ENCODE peak calls at places on chromosomes 4 and X, in seven cellular contexts. A is MCF 10A; D is NCI-H1105; V is D341Med; F is fibroblast of villous mesenchyme; H is naive thymus-derived CD8-positive, alpha-beta T cell; U is ELR. X is an unnamed sample.

GRCh38 chr4:17310269-17310652 is 201.6 kb downstream of the QDPR start:
- DNase-seq in A (no peak), D (no peak), V (no peak), F (peak; percentile 11), H (no peak), U (peak; percentile 39), X (no peak)

GRCh38 chr4:160831165-160831922 is 1332.5 kb downstream of the FSTL5 start:
- DNase-seq in A (no peak), D (no peak), V (no peak), F (no peak), H (no peak), U (no peak), X (no peak)

GRCh38 chr4:48403779-48404178 is 62.5 kb downstream of the SLAIN2 start:
- DNase-seq in A (peak; percentile 3), D (no peak), V (no peak), F (peak; percentile 11), H (no peak), U (no peak), X (peak; percentile 61)

GRCh38 chr4:77899607-77900006 is 37.0 kb downstream of the MRPL1 start:
- DNase-seq in A (no peak), D (no peak), V (no peak), F (no peak), H (no peak), U (no peak), X (no peak)

GRCh38 chr4:176193898-176194297 is 1.5 kb downstream of the SPATA4 start:
- DNase-seq in A (peak; percentile 75), D (no peak), V (no peak), F (peak; percentile 32), H (no peak), U (peak; percentile 95), X (peak; percentile 77)

GRCh38 chr4:91087743-91088142 is 960.5 kb downstream of the CCSER1 start:
- DNase-seq in A (no peak), D (no peak), V (no peak), F (no peak), H (no peak), U (no peak), X (peak; percentile 35)

GRCh38 chrX:40154853-40155616 is 57.3 kb upstream of the BCOR start:
- DNase-seq in A (peak; percentile 40), D (no peak), V (peak; percentile 83), F (peak; percentile 81), H (no peak), U (peak; percentile 56), X (peak; percentile 80)

GRCh38 chrX:68831405-68832100 is 2.7 kb downstream of the EFNB1 start:
- DNase-seq in A (peak; percentile 13), D (no peak), V (no peak), F (no peak), H (no peak), U (peak; percentile 7), X (peak; percentile 2)

GRCh38 chrX:105695451-105695850 is 126.9 kb upstream of the NRK start:
- DNase-seq in A (peak; percentile 65), D (no peak), V (no peak), F (peak; percentile 13), H (no peak), U (peak; percentile 26), X (peak; percentile 62)

GRCh38 chr4:180542445-180543100 is 1700.6 kb upstream of the TENM3 start:
- DNase-seq in A (peak; percentile 95), D (no peak), V (no peak), F (no peak), H (no peak), U (peak; percentile 74), X (peak; percentile 0)

GRCh38 chr4:7650606-7651400 is 216.1 kb upstream of the PSAPL1 start:
- DNase-seq in A (peak; percentile 65), D (no peak), V (peak; percentile 70), F (peak; percentile 37), H (no peak), U (peak; percentile 73), X (no peak)

GRCh38 chr4:108155373-108155772 is 13.4 kb downstream of the LEF1 start:
- DNase-seq in A (peak; percentile 62), D (no peak), V (no peak), F (no peak), H (no peak), U (peak; percentile 35), X (no peak)

GRCh38 chr4:26206339-26206738 is 114.5 kb upstream of the RBPJ start:
- DNase-seq in A (peak; percentile 74), D (no peak), V (no peak), F (peak; percentile 53), H (no peak), U (no peak), X (no peak)

GRCh38 chr4:33381806-33382205 is 2661.6 kb downstream of the PCDH7 start:
- DNase-seq in A (peak; percentile 73), D (peak; percentile 60), V (no peak), F (no peak), H (no peak), U (peak; percentile 3), X (no peak)

GRCh38 chrX:136204571-136204970 is 46.6 kb downstream of the MAP7D3 start:
- DNase-seq in A (peak; percentile 34), D (no peak), V (no peak), F (peak; percentile 74), H (no peak), U (peak; percentile 65), X (no peak)

GRCh38 chrX:108736509-108737479 is at the start of gene IRS4:
- DNase-seq in A (no peak), D (peak; percentile 57), V (peak; percentile 37), F (no peak), H (no peak), U (peak; percentile 2), X (peak; percentile 9)

GRCh38 chrX:45818913-45819312 is 618.2 kb upstream of the DIPK2B start:
- DNase-seq in A (no peak), D (no peak), V (no peak), F (no peak), H (no peak), U (no peak), X (no peak)

GRCh38 chr4:55485821-55486220 is 60.9 kb downstream of the CLOCK start:
- DNase-seq in A (no peak), D (no peak), V (no peak), F (no peak), H (no peak), U (no peak), X (no peak)

GRCh38 chr4:189285377-189285776 is 655.3 kb upstream of the FRG1 start:
- DNase-seq in A (no peak), D (no peak), V (no peak), F (no peak), H (no peak), U (no peak), X (no peak)

GRCh38 chrX:18984381-18985185 is 669 bp upstream of the PHKA2 start:
- DNase-seq in A (peak; percentile 82), D (peak; percentile 71), V (peak; percentile 89), F (peak; percentile 65), H (peak; percentile 89), U (peak; percentile 81), X (peak; percentile 63)

GRCh38 chrX:65537229-65537628 is 2.6 kb upstream of the LAS1L start:
- DNase-seq in A (no peak), D (no peak), V (no peak), F (no peak), H (no peak), U (peak; percentile 25), X (no peak)

GRCh38 chrX:16993791-16994318 is 47.4 kb downstream of the REPS2 start:
- DNase-seq in A (peak; percentile 7), D (no peak), V (no peak), F (no peak), H (no peak), U (peak; percentile 2), X (no peak)

GRCh38 chr4:75708218-75708691 is 16.1 kb upstream of the USO1 start:
- DNase-seq in A (no peak), D (no peak), V (no peak), F (no peak), H (peak; percentile 62), U (no peak), X (peak; percentile 39)

GRCh38 chr4:148043990-148044645 is 312.2 kb downstream of the ARHGAP10 start:
- DNase-seq in A (no peak), D (no peak), V (no peak), F (no peak), H (no peak), U (no peak), X (no peak)

GRCh38 chr4:70938087-70938486 is 35.9 kb downstream of the MOB1B start:
- DNase-seq in A (no peak), D (no peak), V (no peak), F (no peak), H (no peak), U (no peak), X (no peak)

GRCh38 chr4:3683077-3683743 is 83.0 kb upstream of the ADRA2C start:
- DNase-seq in A (no peak), D (no peak), V (no peak), F (no peak), H (no peak), U (no peak), X (no peak)

GRCh38 chr4:6493668-6494304 is 21.4 kb upstream of the PPP2R2C start:
- DNase-seq in A (no peak), D (no peak), V (no peak), F (peak; percentile 5), H (no peak), U (no peak), X (peak; percentile 26)

GRCh38 chr4:2081540-2081939 is 22.4 kb downstream of the NAT8L start:
- DNase-seq in A (no peak), D (no peak), V (no peak), F (no peak), H (no peak), U (no peak), X (no peak)

GRCh38 chr4:170497105-170497504 is 407.3 kb upstream of the AADAT start:
- DNase-seq in A (peak; percentile 45), D (peak; percentile 9), V (peak; percentile 39), F (peak; percentile 7), H (no peak), U (peak; percentile 3), X (no peak)

GRCh38 chr4:173025131-173025530 is 143.5 kb upstream of the GALNT7 start:
- DNase-seq in A (peak; percentile 81), D (peak; percentile 59), V (peak; percentile 65), F (peak; percentile 71), H (peak; percentile 35), U (peak; percentile 77), X (peak; percentile 69)

X was measured in amniotic epithelial cell.